ENCODE peak calls at places on chromosome 3, in seven cellular contexts. H is adrenal gland, W is stomach, G is ovary, K is lower leg skin, B is HCT116, N is esophagus muscularis mucosa. C is an unnamed sample.

GRCh38 chr3:104628185-104628789 is 738.4 kb upstream of the ALCAM start:
- DNase-seq in K (no peak), B (peak), H (no peak), N (no peak), G (no peak), W (no peak), C (peak)

GRCh38 chr3:51932471-51933370 is 9.0 kb downstream of the RRP9 start:
- DNase-seq in G (no peak), N (no peak), K (no peak), H (no peak), B (no peak), W (no peak), C (no peak)

GRCh38 chr3:179074656-179075055 is 3.0 kb upstream of the ZMAT3 start:
- DNase-seq in W (no peak), B (no peak), K (no peak), H (no peak), N (no peak), G (no peak), C (no peak)

GRCh38 chr3:108554233-108554632 is 35.0 kb downstream of the CIP2A start:
- DNase-seq in G (no peak), H (no peak), N (no peak), W (no peak), K (no peak), B (no peak), C (no peak)

GRCh38 chr3:105598047-105598796 is 231.5 kb downstream of the ALCAM start:
- DNase-seq in W (no peak), N (no peak), G (no peak), H (no peak), B (peak), K (no peak), C (peak)

GRCh38 chr3:107222927-107223326 is 154.3 kb upstream of the CCDC54 start:
- DNase-seq in W (no peak), H (no peak), B (no peak), K (no peak), G (no peak), N (no peak), C (peak)

GRCh38 chr3:116614795-116615362 is 94.7 kb upstream of the TUSC7 start:
- DNase-seq in B (no peak), W (no peak), K (no peak), G (no peak), H (no peak), N (no peak), C (no peak)

GRCh38 chr3:46349484-46350261 is 4.2 kb upstream of the CCR2 start:
- DNase-seq in H (no peak), B (no peak), K (no peak), G (no peak), N (no peak), W (no peak), C (no peak)

GRCh38 chr3:191393146-191393545 is 62.8 kb upstream of the UTS2B start:
- DNase-seq in W (no peak), B (no peak), K (no peak), G (no peak), H (no peak), N (no peak), C (no peak)

GRCh38 chr3:39398700-39399099 is 7.8 kb upstream of the RPSA start:
- DNase-seq in K (no peak), W (no peak), H (no peak), N (no peak), G (no peak), B (no peak), C (no peak)
- TF ChIP-seq POLR2A in K (no peak), W (no peak), H (no peak), N (no peak), G (no peak), B (no peak), C (no peak)

DNA sequence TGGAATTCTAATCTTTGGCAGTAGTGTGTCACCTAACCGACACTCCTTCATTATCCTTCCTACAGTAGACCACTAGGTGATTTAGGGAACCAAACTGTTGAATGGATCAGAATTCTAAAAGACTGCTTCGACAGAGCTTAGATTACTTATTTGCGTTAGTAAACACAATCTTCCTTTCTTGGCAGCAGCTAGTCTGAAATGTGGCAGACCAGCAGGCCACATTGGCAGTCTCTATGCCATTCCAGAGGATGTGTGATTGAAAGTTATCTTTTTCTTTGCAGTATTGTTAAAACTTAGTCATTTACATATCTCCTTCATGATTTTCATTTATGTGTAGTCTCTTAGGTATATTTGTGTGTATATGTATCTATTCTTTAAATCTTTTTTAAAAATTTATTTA is 23.6 kb downstream of the MBNL1 start:
- DNase-seq in B (no peak), H (no peak), G (no peak), K (no peak), N (no peak), W (no peak), C (no peak)
- TF ChIP-seq POLR2A in B (no peak), H (no peak), G (no peak), K (no peak), N (no peak), W (no peak), C (no peak)

DNA sequence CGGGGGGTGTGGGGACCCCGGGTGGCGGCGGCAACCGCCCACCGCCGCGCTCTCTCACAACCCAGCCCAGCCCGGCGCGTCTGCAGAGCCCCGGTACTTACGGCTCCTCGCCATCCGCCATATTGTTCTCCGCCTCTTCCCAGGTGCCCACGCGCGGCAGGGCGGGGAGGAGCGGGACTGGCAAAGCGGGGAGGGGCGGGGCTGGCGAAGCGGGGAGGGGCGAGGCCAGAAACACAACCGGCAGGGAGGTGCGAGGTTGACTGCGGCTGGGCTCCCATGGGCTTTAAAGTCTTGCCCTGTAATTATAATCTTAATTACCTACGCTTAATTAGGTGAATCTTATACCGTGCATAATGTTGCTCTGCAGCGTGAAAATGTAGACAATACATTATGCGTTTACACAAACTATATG is at the start of gene UBA3:
- DNase-seq in H (peak), G (peak), K (peak), W (peak), N (peak), B (peak), C (peak)
- TF ChIP-seq POLR2A in H (no peak), G (no peak), K (no peak), W (no peak), N (no peak), B (no peak), C (peak)

DNA sequence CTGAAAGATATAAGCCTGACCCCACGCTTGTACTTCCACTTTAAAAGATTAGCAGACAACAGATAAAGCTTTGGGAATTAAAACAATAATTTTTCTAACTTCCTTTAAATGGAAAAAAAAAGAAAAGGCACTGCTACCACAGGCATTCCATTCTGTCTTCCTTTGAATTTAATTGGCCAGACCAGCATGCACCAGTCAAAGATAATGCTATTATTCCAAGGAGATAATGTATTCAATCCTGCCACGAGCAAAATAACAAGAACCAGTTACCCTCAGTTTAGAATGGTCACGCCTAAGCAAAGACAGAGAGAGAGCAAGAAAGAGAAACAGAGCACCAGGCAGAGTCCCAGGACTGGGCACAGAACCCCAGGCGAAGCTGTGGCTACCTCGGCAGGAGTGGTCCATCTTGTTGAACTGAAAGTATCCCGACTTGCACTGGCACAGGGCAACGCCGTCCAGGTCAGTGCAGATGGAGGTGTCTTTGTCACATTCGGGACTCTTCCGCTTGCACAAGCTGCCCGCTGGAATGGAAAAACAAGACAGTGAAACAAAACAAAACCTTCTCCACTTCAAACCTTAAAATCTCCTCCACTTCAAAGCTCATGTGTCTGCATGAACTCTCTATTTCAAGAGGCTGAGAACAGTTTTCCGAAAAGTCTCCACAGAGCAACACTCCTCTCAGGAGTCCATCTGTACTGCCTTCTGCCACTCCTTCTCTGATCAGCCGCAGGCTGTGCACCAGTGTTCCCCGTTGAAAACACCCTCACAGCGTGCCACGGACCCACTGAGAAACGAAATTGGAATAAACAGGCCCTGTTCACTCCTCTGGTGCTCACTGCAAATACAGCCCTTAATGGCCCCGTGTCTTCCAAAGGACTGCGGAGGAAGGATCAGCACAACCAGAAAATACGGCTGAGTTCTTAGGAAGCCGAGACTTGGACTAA is 58.2 kb downstream of the HEG1 start:
- DNase-seq in N (no peak), B (no peak), G (no peak), K (no peak), W (no peak), H (no peak), C (no peak)
- TF ChIP-seq POLR2A in N (no peak), B (no peak), G (no peak), K (no peak), W (no peak), H (no peak), C (no peak)

GRCh38 chr3:47803478-47804025 is 614 bp downstream of the DHX30 start:
- DNase-seq in B (no peak), N (no peak), G (no peak), K (no peak), H (no peak), W (no peak), C (no peak)

GRCh38 chr3:47799733-47800132 is 3.2 kb upstream of the DHX30 start:
- DNase-seq in B (no peak), W (no peak), N (no peak), G (no peak), H (no peak), K (no peak), C (no peak)

GRCh38 chr3:47804571-47804970 is 1.6 kb downstream of the DHX30 start:
- DNase-seq in H (no peak), W (no peak), N (no peak), G (no peak), B (no peak), K (no peak), C (no peak)

DNA sequence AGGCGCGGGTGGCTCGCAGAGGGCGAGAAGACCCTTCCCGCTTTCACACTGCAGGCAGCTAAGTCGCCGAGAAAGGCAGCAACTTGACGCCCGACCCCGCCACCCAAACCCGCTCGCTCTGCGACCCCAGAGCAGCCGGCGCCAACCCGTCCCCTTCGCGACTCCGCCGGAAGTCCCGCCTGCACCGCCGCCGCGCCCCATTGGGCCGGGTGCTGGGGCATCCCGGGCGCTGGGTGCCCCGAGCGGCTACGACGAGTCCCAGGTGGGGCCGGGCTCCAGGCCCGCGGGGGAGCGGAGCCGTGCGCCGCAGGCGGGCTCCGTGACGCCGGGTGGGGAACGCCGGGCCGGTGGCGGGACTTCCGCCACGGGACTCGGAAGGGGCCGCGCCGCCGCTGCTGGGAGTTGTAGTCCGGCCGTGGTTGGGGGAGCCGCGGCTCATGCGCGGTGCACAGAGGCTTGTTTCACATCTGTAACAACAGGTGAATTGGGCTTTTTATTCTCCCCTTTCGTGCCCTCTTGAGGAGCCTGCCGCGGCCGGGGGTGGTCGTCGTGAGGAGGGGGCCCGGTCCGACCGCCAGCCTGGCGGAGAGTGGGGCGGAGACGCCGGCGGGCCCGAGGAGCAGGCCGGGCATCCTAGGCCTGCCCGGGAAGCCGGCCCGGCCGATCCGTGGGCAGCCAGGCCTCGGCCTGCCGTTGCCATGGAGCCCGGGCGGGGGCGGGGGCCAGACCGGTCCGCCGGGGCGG is at the start of gene DHX30:
- DNase-seq in G (peak), W (peak), H (peak), K (peak), B (no peak), N (peak), C (peak)
- TF ChIP-seq POLR2A in G (peak), W (no peak), H (peak), K (no peak), B (peak), N (peak), C (peak)

GRCh38 chr3:129595544-129596193 is 10.8 kb downstream of the PLXND1 start:
- DNase-seq in W (no peak), B (no peak), N (no peak), G (no peak), H (no peak), K (no peak), C (no peak)

GRCh38 chr3:129597087-129597791 is 9.2 kb downstream of the PLXND1 start:
- DNase-seq in K (no peak), B (no peak), W (no peak), H (no peak), G (peak), N (no peak), C (peak)

GRCh38 chr3:129597792-129598381 is 8.6 kb downstream of the PLXND1 start:
- DNase-seq in N (no peak), H (no peak), B (no peak), W (no peak), K (no peak), G (no peak), C (peak)

GRCh38 chr3:129594907-129595390 is 11.5 kb downstream of the PLXND1 start:
- DNase-seq in W (no peak), G (no peak), H (no peak), N (no peak), K (no peak), B (no peak), C (no peak)

GRCh38 chr3:129596194-129597086 is 10.0 kb downstream of the PLXND1 start:
- DNase-seq in B (no peak), G (peak), K (peak), H (peak), N (no peak), W (no peak), C (peak)
- TF ChIP-seq POLR2A in B (no peak), G (no peak), K (no peak), H (no peak), N (no peak), W (no peak), C (peak)

GRCh38 chr3:13414040-13414729 is 5.9 kb downstream of the NUP210 start:
- DNase-seq in H (no peak), B (no peak), N (no peak), W (peak), K (no peak), G (no peak), C (no peak)
- TF ChIP-seq POLR2A in H (no peak), B (no peak), N (no peak), W (no peak), K (no peak), G (no peak), C (no peak)

GRCh38 chr3:38458796-38459498 is 5.3 kb downstream of the ACVR2B start:
- DNase-seq in K (peak), H (peak), G (peak), B (no peak), W (peak), N (no peak), C (no peak)
- TF ChIP-seq POLR2A in K (no peak), H (no peak), G (no peak), B (no peak), W (no peak), N (no peak), C (no peak)

GRCh38 chr3:48635222-48636021 is at the start of gene SLC26A6:
- DNase-seq in B (peak), G (peak), N (peak), K (peak), W (peak), H (peak), C (peak)
- TF ChIP-seq POLR2A in B (peak), G (peak), N (no peak), K (no peak), W (no peak), H (peak), C (peak)